ENCODE peak calls at places on chromosomes 13 and 19, in eight cellular contexts. T, G, E, W, H, V, N and X are unnamed samples.

GRCh38 chr13:35687336-35687735 is 210.8 kb upstream of the MAB21L1 start:
- DNase-seq in T (no peak), G (no peak), E (no peak), W (no peak), H (no peak), V (no peak), N (no peak), X (no peak)

GRCh38 chr19:13978306-13978705 is 26.0 kb downstream of the DCAF15 start:
- DNase-seq in T (peak; percentile 39), G (no peak), E (no peak), W (peak; percentile 43), H (peak; percentile 82), V (peak; percentile 58), N (peak; percentile 83), X (peak; percentile 11)

GRCh38 chr13:108915634-108916497 is 286.5 kb downstream of the MYO16 start:
- DNase-seq in T (peak; percentile 88), G (peak; percentile 90), E (peak; percentile 96), W (peak; percentile 91), H (peak; percentile 71), V (peak; percentile 93), N (peak; percentile 75), X (peak; percentile 84)

GRCh38 chr13:50081106-50081898 is 66.1 kb downstream of the KCNRG start:
- DNase-seq in T (peak; percentile 57), G (no peak), E (no peak), W (no peak), H (peak; percentile 78), V (no peak), N (peak; percentile 55), X (no peak)

GRCh38 chr19:55179570-55180484 is at the start of gene SYT5:
- DNase-seq in T (peak; percentile 57), G (no peak), E (no peak), W (no peak), H (peak; percentile 80), V (peak; percentile 35), N (no peak), X (no peak)

GRCh38 chr19:14413355-14413754 is 5.8 kb downstream of the DDX39A start:
- DNase-seq in T (no peak), G (no peak), E (no peak), W (no peak), H (no peak), V (no peak), N (no peak), X (no peak)

GRCh38 chr13:98176777-98177608 is at the start of gene RNF113B:
- DNase-seq in T (no peak), G (no peak), E (no peak), W (no peak), H (no peak), V (no peak), N (no peak), X (no peak)

GRCh38 chr19:35354898-35355297 is 3.4 kb upstream of the FFAR3 start:
- DNase-seq in T (no peak), G (no peak), E (no peak), W (no peak), H (no peak), V (no peak), N (no peak), X (no peak)

GRCh38 chr13:46146898-46147297 is 35.1 kb downstream of the LCP1 start:
- DNase-seq in T (no peak), G (no peak), E (peak; percentile 22), W (peak; percentile 19), H (no peak), V (peak; percentile 19), N (no peak), X (no peak)

GRCh38 chr13:95568131-95568530 is 15.6 kb downstream of the CLDN10 start:
- DNase-seq in T (no peak), G (no peak), E (no peak), W (no peak), H (no peak), V (no peak), N (no peak), X (no peak)

GRCh38 chr13:70623260-70623659 is 515.0 kb upstream of the KLHL1 start:
- DNase-seq in T (no peak), G (no peak), E (no peak), W (peak; percentile 36), H (no peak), V (peak; percentile 16), N (no peak), X (no peak)

GRCh38 chr13:108595416-108596257 is 33.8 kb upstream of the MYO16 start:
- DNase-seq in T (no peak), G (peak; percentile 5), E (no peak), W (no peak), H (no peak), V (no peak), N (no peak), X (no peak)

GRCh38 chr13:98771838-98772611 is 19.6 kb upstream of the SLC15A1 start:
- DNase-seq in T (peak; percentile 25), G (no peak), E (no peak), W (no peak), H (no peak), V (no peak), N (no peak), X (no peak)

GRCh38 chr19:16118489-16119033 is 6.9 kb downstream of the RAB8A start:
- DNase-seq in T (no peak), G (no peak), E (no peak), W (no peak), H (no peak), V (no peak), N (no peak), X (no peak)

DNA sequence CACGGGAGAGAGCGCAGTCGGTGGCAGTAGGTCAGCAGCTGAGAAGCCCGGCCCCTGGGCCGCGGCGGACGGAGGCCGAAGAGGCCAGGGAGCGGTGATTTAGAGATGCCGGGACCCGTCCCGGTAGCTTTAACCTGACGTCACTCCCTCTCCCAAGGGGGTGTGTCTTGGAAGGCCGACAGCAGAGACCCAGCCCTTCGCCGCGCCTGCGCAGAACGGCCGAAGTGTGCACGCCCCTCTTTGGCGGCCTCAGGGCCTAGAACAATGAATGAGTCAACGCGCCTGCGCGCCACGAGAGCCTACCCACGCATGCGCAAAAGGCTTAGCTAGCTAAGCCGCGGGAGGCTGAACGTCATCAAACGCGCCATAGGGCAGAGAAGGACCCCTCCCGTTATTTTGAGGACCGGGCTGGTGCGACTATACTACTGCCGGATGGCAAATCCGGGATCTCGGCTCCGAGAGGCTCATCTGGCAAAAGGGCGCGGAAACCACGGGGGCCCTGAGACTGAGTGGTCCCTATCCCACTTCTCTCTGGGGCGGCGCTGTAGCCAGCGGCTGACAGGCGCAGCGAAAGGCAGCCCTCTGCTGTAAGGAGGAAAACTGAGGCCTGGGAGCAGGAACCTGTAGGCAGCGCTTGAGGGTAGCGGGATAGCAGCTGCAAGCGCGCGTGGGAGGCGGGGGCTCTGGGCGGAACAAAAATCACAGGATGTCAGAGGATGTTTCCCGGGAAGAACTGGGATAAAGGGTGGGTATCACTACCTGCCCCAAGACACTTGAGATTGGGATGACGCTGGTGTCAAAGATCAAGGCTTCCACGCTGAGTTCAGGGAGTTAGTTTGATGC is at the start of the genes IRGQ and ZNF576:
- DNase-seq in T (peak; percentile 100), G (peak; percentile 98), E (peak; percentile 99), W (peak; percentile 100), H (peak; percentile 100), V (peak; percentile 100), N (peak; percentile 100), X (peak; percentile 98)
- TF ChIP-seq CTCF in T (peak; percentile 7), G (no peak), E (no peak), W (no peak), H (peak; percentile 22), V (no peak), N (no peak), X (no peak)

GRCh38 chr13:90710355-90710754 is 637.1 kb upstream of the MIR17HG start:
- DNase-seq in T (no peak), G (no peak), E (no peak), W (no peak), H (no peak), V (no peak), N (no peak), X (no peak)
- H3K4me3 ChIP-seq in T (no peak overlapping the region), G (no peak overlapping the region), E (no peak overlapping the region), W (no peak overlapping the region), H (no peak overlapping the region), V (no peak overlapping the region), N (no peak overlapping the region), X (no peak overlapping the region)

GRCh38 chr19:5824791-5825577 is 14.5 kb downstream of the FUT6 start:
- DNase-seq in T (no peak), G (no peak), E (no peak), W (no peak), H (no peak), V (no peak), N (no peak), X (no peak)

GRCh38 chr19:5820785-5821184 is 15.9 kb downstream of the NRTN start:
- DNase-seq in T (no peak), G (no peak), E (no peak), W (no peak), H (no peak), V (no peak), N (no peak), X (no peak)

GRCh38 chr19:5822181-5822844 is 17.2 kb downstream of the FUT6 start:
- DNase-seq in T (peak; percentile 38), G (no peak), E (no peak), W (no peak), H (peak; percentile 52), V (no peak), N (no peak), X (no peak)

GRCh38 chr19:5821521-5822180 is 16.8 kb downstream of the NRTN start:
- DNase-seq in T (no peak), G (no peak), E (no peak), W (no peak), H (no peak), V (no peak), N (no peak), X (no peak)

DNA sequence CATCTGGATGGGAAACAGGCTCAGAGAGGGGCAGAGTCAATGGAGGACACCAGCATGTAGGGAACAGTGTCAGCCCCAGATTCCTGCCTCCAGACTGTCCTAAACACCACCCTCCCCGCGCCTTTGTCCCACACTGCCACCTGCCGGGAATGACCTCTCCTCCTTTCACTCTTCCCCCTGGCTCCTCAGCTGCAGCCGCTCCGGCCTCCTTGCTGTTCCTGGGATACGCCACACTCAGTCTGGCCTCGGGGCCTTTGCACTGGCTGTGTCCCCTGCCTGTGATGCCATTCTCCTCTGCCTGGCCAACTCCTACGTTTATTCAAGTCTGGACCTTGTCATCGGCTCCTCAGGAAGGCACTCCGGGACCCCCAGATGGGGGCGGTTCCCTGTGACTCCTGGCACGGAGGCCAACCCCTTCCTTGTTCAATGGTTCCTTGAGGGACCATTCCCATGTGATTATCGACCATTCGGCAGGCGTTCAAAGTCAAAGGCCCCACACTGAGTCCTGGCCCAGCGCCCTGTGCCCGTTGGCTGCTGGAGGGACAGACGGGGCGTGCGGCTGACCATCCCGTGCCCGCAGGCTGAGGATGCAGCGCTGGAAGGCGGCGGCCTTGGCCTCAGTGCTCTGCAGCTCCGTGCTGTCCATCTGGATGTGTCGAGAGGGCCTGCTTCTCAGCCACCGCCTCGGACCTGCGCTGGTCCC is 15.8 kb downstream of the FUT6 start:
- DNase-seq in T (peak; percentile 29), G (no peak), E (no peak), W (no peak), H (peak; percentile 66), V (no peak), N (no peak), X (no peak)
- TF ChIP-seq CTCF in T (peak; percentile 30), G (no peak), E (peak; percentile 25), W (peak; percentile 9), H (no peak), V (peak; percentile 8), N (no peak), X (peak; percentile 38)

DNA sequence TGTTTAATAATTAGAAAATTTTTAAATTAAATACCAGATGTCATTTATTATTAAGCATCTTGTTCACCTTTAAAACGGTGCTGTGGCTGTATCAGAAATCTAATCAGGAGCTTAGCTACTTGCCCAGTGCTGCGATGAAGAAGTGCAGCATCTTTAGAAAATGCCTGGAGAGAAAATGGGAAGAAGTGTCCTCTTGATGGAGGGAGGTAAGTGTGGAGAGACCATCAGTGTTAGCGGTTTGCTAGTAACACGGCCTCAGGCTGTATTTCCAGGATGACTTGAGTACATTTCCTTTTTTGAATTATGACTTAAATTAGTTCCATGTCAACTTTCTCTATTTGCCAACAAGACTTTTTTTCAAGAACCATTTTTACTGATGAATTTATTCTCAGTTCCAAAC is 74.1 kb downstream of the SHISA2 start:
- DNase-seq in T (no peak), G (no peak), E (no peak), W (no peak), H (no peak), V (no peak), N (no peak), X (no peak)
- H3K4me3 ChIP-seq in T (no peak overlapping the region), G (no peak overlapping the region), E (no peak overlapping the region), W (no peak overlapping the region), H (no peak overlapping the region), V (no peak overlapping the region), N (no peak overlapping the region), X (no peak overlapping the region)